ENCODE peak calls at places on chromosome 6, in nine cellular contexts. N is astrocyte of the spinal cord, C is uterus, S is mucosa of descending colon, K is tibial artery, U is AG04450, D is coronary artery, W is colonic mucosa, Q is dorsolateral prefrontal cortex. X is an unnamed sample.

GRCh38 chr6:146968041-146968760 is 236.0 kb upstream of the STXBP5 start:
- DNase-seq in C (no peak), K (no peak), Q (no peak), W (no peak), D (no peak), U (peak; percentile 34), S (no peak), N (peak; percentile 86), X (no peak)

GRCh38 chr6:160226118-160226541 is 32.5 kb downstream of the SLC22A2 start:
- DNase-seq in K (no peak), N (no peak), Q (no peak), W (no peak), S (no peak), D (no peak), C (no peak), U (no peak), X (no peak)

GRCh38 chr6:75528423-75528822 is 34.8 kb upstream of the FILIP1 start:
- DNase-seq in K (no peak), N (no peak), S (no peak), Q (no peak), W (no peak), D (no peak), C (no peak), U (no peak), X (no peak)

GRCh38 chr6:135672256-135672655 is 174.7 kb upstream of the AHI1 start:
- DNase-seq in W (no peak), D (no peak), S (no peak), K (no peak), N (no peak), C (no peak), Q (no peak), U (no peak), X (no peak)

GRCh38 chr6:125985522-125985921 is 818 bp upstream of the TRMT11 start:
- DNase-seq in D (no peak), W (no peak), K (no peak), U (no peak), Q (no peak), C (no peak), S (no peak), N (no peak), X (no peak)

GRCh38 chr6:158805698-158806373 is 13.3 kb downstream of the EZR start:
- DNase-seq in D (no peak), W (no peak), Q (no peak), S (peak; percentile 50), U (no peak), N (no peak), C (no peak), K (no peak), X (no peak)

GRCh38 chr6:139242457-139243240 is 49.1 kb downstream of the TXLNB start:
- DNase-seq in S (no peak), W (no peak), N (no peak), Q (no peak), K (no peak), C (no peak), U (no peak), D (no peak), X (no peak)

GRCh38 chr6:62516287-62517152 is 230.5 kb upstream of the KHDRBS2 start:
- DNase-seq in D (no peak), U (no peak), S (no peak), N (no peak), W (no peak), Q (no peak), C (no peak), K (no peak), X (no peak)

GRCh38 chr6:57123111-57123510 is 33.1 kb downstream of the ZNF451 start:
- DNase-seq in Q (no peak), U (no peak), W (no peak), C (no peak), S (no peak), K (no peak), N (no peak), D (no peak), X (no peak)

GRCh38 chr6:12208190-12208589 is 82.0 kb upstream of the EDN1 start:
- DNase-seq in C (no peak), D (no peak), K (peak; percentile 20), S (peak; percentile 12), U (no peak), N (no peak), Q (no peak), W (no peak), X (peak; percentile 16)

GRCh38 chr6:118679293-118679692 is 27.9 kb upstream of the CEP85L start:
- DNase-seq in N (peak; percentile 40), Q (no peak), W (no peak), D (no peak), S (no peak), K (no peak), C (no peak), U (no peak), X (no peak)

GRCh38 chr6:165497472-165497871 is 165.6 kb downstream of the PDE10A start:
- DNase-seq in W (no peak), C (no peak), U (no peak), N (no peak), Q (no peak), S (no peak), D (no peak), K (no peak), X (no peak)

GRCh38 chr6:90460067-90460466 is 126.8 kb downstream of the MAP3K7 start:
- DNase-seq in N (no peak), S (no peak), Q (no peak), C (no peak), D (no peak), U (no peak), W (no peak), K (no peak), X (no peak)

GRCh38 chr6:142867355-142867801 is 77.6 kb downstream of the HIVEP2 start:
- DNase-seq in C (no peak), D (no peak), U (no peak), W (no peak), S (no peak), K (no peak), N (no peak), Q (no peak), X (no peak)

DNA sequence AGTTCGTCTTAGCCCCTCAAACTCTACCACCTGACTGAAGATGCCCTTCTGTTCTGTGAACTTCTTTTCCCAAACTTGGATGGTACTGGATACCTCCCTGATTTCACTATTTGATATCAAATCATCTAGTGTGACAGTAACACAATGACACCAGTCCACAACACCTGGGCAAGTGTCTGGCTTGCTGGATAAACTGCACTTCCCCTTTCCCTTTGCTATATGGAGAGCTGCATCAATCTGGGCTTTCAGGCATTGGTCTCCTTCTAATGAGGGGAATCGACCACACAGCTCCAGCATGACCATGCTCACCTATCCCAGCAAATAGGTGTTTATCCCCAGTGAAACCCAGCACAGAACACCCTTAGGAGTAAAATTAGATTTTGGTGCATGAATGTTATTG is 3.1 kb downstream of the F13A1 start:
- DNase-seq in Q (no peak), C (no peak), N (no peak), D (no peak), S (no peak), W (no peak), U (no peak), K (no peak), X (no peak)
- H3K4me3 ChIP-seq in Q (no peak overlapping the region), C (no peak overlapping the region), N (no peak overlapping the region), D (peak overlapping the region; percentile 40), S (no peak overlapping the region), W (no peak overlapping the region), U (no peak overlapping the region), K (no peak overlapping the region), X (no peak overlapping the region)

GRCh38 chr6:36268478-36269248 is 1.2 kb upstream of the PNPLA1 start:
- DNase-seq in Q (peak; percentile 70), S (peak; percentile 29), C (peak; percentile 59), W (no peak), U (no peak), N (no peak), D (no peak), K (no peak), X (peak; percentile 41)

GRCh38 chr6:36265744-36266143 is 4.1 kb upstream of the PNPLA1 start:
- DNase-seq in K (no peak), D (no peak), S (no peak), Q (no peak), W (no peak), U (no peak), N (no peak), C (no peak), X (no peak)

GRCh38 chr6:36269834-36270705 is at the start of gene PNPLA1:
- DNase-seq in W (no peak), N (no peak), Q (no peak), S (no peak), C (no peak), K (no peak), D (no peak), U (no peak), X (no peak)

GRCh38 chr6:36266913-36267644 is 2.8 kb upstream of the PNPLA1 start:
- DNase-seq in C (no peak), K (no peak), W (no peak), Q (no peak), N (no peak), D (no peak), S (no peak), U (no peak), X (no peak)

GRCh38 chr6:36267731-36268477 is 2.0 kb upstream of the PNPLA1 start:
- DNase-seq in Q (no peak), N (no peak), S (no peak), D (no peak), U (no peak), K (no peak), W (no peak), C (no peak), X (no peak)
- H3K4me3 ChIP-seq in Q (no peak overlapping the region), N (no peak overlapping the region), S (no peak overlapping the region), D (no peak overlapping the region), U (no peak overlapping the region), K (no peak overlapping the region), W (no peak overlapping the region), C (no peak overlapping the region), X (no peak overlapping the region)

DNA sequence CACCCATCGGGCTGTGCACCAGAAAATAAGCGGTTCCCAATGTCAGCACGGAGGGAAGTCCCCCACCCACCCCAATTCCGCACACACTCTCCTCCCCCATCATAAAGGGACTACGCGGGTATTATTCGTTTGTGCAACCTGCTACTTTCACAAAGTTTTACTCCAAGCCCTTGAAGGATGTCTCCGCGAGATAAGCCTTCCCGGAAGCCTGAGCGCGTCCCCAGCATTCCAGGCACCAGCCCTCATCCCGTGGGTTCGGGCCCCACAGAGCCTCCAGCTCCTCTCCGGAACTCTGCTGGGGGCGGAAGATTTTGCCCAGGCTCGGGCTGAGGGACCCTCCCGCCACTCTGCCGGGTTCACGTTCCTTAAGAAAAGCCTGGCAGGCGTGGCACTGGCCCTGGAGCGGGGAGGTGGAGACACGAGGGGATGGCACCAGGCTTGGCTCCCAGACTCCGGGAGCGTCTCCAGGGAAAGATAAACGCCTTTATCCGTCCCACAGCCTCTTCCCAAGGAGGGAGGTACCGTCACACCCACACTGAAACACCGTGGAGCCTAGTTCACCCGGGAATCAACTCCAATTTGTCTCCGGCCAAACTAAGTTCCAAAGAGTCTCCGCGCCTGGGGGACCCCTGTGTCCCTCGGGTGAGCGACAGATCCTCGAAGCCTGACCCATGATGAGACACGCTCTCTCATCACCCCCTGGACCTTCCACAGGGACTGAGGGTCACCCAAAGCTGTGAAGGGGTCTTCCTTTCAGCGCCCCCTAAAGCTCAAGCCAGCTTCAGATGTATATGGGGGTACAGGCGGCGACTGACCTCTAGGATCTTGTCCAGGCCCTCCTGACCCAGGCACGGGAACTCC is 934 bp downstream of the KCNK5 start:
- DNase-seq in U (no peak), C (no peak), D (no peak), Q (no peak), N (no peak), K (no peak), S (peak; percentile 35), W (no peak), X (no peak)
- H3K4me3 ChIP-seq in U (no peak overlapping the region), C (peak overlapping the region; percentile 43), D (peak overlapping the region; percentile 71), Q (peak overlapping the region; percentile 61), N (no peak overlapping the region), K (peak overlapping the region; percentile 54), S (peak overlapping the region; percentile 27), W (peak overlapping the region; percentile 55), X (peak overlapping the region; percentile 15)

GRCh38 chr6:42787018-42787611 is 5.3 kb downstream of the BICRAL start:
- DNase-seq in C (no peak), N (no peak), U (no peak), W (no peak), K (no peak), Q (no peak), S (no peak), D (no peak), X (no peak)
- H3K4me3 ChIP-seq in C (peak overlapping the region; percentile 87), N (no peak overlapping the region), U (no peak overlapping the region), W (no peak overlapping the region), K (no peak overlapping the region), Q (no peak overlapping the region), S (no peak overlapping the region), D (peak overlapping the region; percentile 89), X (no peak overlapping the region)